ENCODE peak calls at places on chromosomes 4 and X, in seven cellular contexts. T is stimulated activated CD8-positive, alpha-beta memory T cell treated with anti-CD3 and anti-CD28 coated beads, Interleukin-7, amount 100 ng/mL, for 24 hours; S is GDM1; O is colonic mucosa; Z is foreskin fibroblast; C is immature natural killer cell; K is astrocyte of the cerebellum. A is an unnamed sample.
A peak's percentile ranks its signal among the peaks of the same experiment; 100 is the strongest.

GRCh38 chr4:115315182-115315581 is 201.8 kb upstream of the NDST4 start:
- DNase-seq in T (no peak), S (no peak), O (no peak), Z (no peak), C (no peak), K (no peak), A (no peak)

GRCh38 chr4:20273793-20274192 is 22.1 kb downstream of the SLIT2 start:
- DNase-seq in T (no peak), S (no peak), O (no peak), Z (no peak), C (no peak), K (peak; percentile 81), A (no peak)

GRCh38 chr4:127778102-127778501 is 4.0 kb upstream of the HSPA4L start:
- DNase-seq in T (no peak), S (no peak), O (no peak), Z (no peak), C (no peak), K (no peak), A (no peak)

GRCh38 chr4:39043697-39044363 is 11.6 kb upstream of the TMEM156 start:
- DNase-seq in T (no peak), S (no peak), O (no peak), Z (no peak), C (peak; percentile 25), K (no peak), A (no peak)

GRCh38 chr4:76896731-76897521 is 1.0 kb downstream of the SOWAHB start:
- DNase-seq in T (no peak), S (no peak), O (peak; percentile 51), Z (peak; percentile 14), C (no peak), K (no peak), A (peak; percentile 66)

GRCh38 chrX:107480272-107480671 is 30.8 kb downstream of the FRMPD3 start:
- DNase-seq in T (no peak), S (no peak), O (no peak), Z (no peak), C (peak; percentile 47), K (no peak), A (no peak)

GRCh38 chr4:168832746-168833575 is 177.1 kb downstream of the CBR4 start:
- DNase-seq in T (no peak), S (no peak), O (peak; percentile 41), Z (no peak), C (no peak), K (no peak), A (peak; percentile 52)

GRCh38 chr4:82842593-82842992 is 44.0 kb upstream of the SCD5 start:
- DNase-seq in T (no peak), S (no peak), O (no peak), Z (peak; percentile 12), C (no peak), K (peak; percentile 8), A (no peak)

GRCh38 chr4:174749091-174749490 is 80.0 kb downstream of the GLRA3 start:
- DNase-seq in T (no peak), S (no peak), O (no peak), Z (no peak), C (no peak), K (peak; percentile 71), A (no peak)

GRCh38 chr4:136742330-136742729 is 790.0 kb downstream of the PCDH18 start:
- DNase-seq in T (no peak), S (no peak), O (no peak), Z (no peak), C (no peak), K (no peak), A (no peak)

GRCh38 chrX:66638591-66639500 is at the start of gene EDA2R:
- DNase-seq in T (no peak), S (peak; percentile 77), O (peak; percentile 44), Z (peak; percentile 86), C (no peak), K (peak; percentile 55), A (no peak)

GRCh38 chr4:150385606-150386005 is 196.3 kb upstream of the MAB21L2 start:
- DNase-seq in T (no peak), S (no peak), O (no peak), Z (peak; percentile 91), C (no peak), K (peak; percentile 91), A (no peak)

GRCh38 chr4:108885211-108885610 is 122.4 kb upstream of the ETNPPL start:
- DNase-seq in T (no peak), S (no peak), O (no peak), Z (peak; percentile 10), C (no peak), K (no peak), A (no peak)

GRCh38 chrX:68365356-68365755 is 67.9 kb downstream of the OPHN1 start:
- DNase-seq in T (no peak), S (no peak), O (no peak), Z (no peak), C (no peak), K (no peak), A (no peak)

GRCh38 chrX:13506574-13506973 is 62.8 kb upstream of the EGFL6 start:
- DNase-seq in T (peak; percentile 7), S (no peak), O (peak; percentile 39), Z (no peak), C (peak; percentile 47), K (peak; percentile 49), A (peak; percentile 36)

GRCh38 chr4:180153587-180153986 is 2089.6 kb upstream of the TENM3 start:
- DNase-seq in T (no peak), S (no peak), O (no peak), Z (no peak), C (no peak), K (no peak), A (no peak)

GRCh38 chr4:38948551-38948950 is 80.9 kb downstream of the FAM114A1 start:
- DNase-seq in T (no peak), S (no peak), O (no peak), Z (peak; percentile 76), C (no peak), K (peak; percentile 85), A (peak; percentile 31)

GRCh38 chrX:41148553-41148952 is 63.3 kb downstream of the USP9X start:
- DNase-seq in T (no peak), S (no peak), O (no peak), Z (peak; percentile 11), C (no peak), K (peak; percentile 33), A (no peak)

GRCh38 chr4:80365928-80366327 is 30.4 kb downstream of the CFAP299 start:
- DNase-seq in T (peak; percentile 27), S (peak; percentile 28), O (peak; percentile 58), Z (peak; percentile 68), C (peak; percentile 50), K (peak; percentile 71), A (peak; percentile 77)

GRCh38 chrX:65196758-65197371 is 220.6 kb upstream of the ZC4H2 start:
- DNase-seq in T (no peak), S (no peak), O (peak; percentile 87), Z (no peak), C (no peak), K (no peak), A (peak; percentile 78)

GRCh38 chr4:25862411-25863346 is at the start of gene SEL1L3:
- DNase-seq in T (no peak), S (no peak), O (peak; percentile 61), Z (no peak), C (peak; percentile 45), K (no peak), A (peak; percentile 86)

GRCh38 chr4:66640216-66640615 is 905.1 kb downstream of the CENPC start:
- DNase-seq in T (no peak), S (no peak), O (no peak), Z (no peak), C (no peak), K (no peak), A (no peak)

GRCh38 chrX:131067846-131068745 is 9.9 kb downstream of the ARHGAP36 start:
- DNase-seq in T (no peak), S (no peak), O (no peak), Z (no peak), C (no peak), K (no peak), A (no peak)

GRCh38 chr4:40990899-40991265 is 223.5 kb downstream of the APBB2 start:
- DNase-seq in T (no peak), S (no peak), O (no peak), Z (no peak), C (no peak), K (no peak), A (no peak)

GRCh38 chrX:153687121-153688039 is at the start of gene SLC6A8:
- DNase-seq in T (no peak), S (no peak), O (peak; percentile 71), Z (peak; percentile 50), C (peak; percentile 10), K (no peak), A (peak; percentile 73)